ENCODE peak calls at places on chromosomes 2 and 18, in four cellular contexts. J is glutamatergic neuron, T is SK-N-SH, M is pancreas. S is an unnamed sample.

GRCh38 chr2:120346034-120346666 is at the start of gene INHBB:
- DNase-seq in J (no peak), M (peak), T (peak), S (no peak)

GRCh38 chr2:75569546-75569945 is 8.8 kb upstream of the EVA1A start:
- DNase-seq in J (no peak), M (no peak), T (no peak), S (no peak)

GRCh38 chr2:26562811-26563645 is 78.1 kb downstream of the CIB4 start:
- DNase-seq in J (peak), M (peak), T (no peak), S (no peak)

GRCh38 chr2:177164584-177165052 is 48.0 kb upstream of the HNRNPA3 start:
- DNase-seq in T (peak), J (peak), M (peak), S (peak)

GRCh38 chr18:44803019-44803650 is 122.4 kb downstream of the SETBP1 start:
- DNase-seq in J (no peak), T (no peak), M (peak), S (no peak)

GRCh38 chr2:214710729-214711128 is 98.8 kb downstream of the BARD1 start:
- DNase-seq in M (no peak), J (no peak), T (no peak), S (no peak)

GRCh38 chr2:29583104-29583503 is 338.3 kb downstream of the ALK start:
- DNase-seq in M (no peak), T (no peak), J (no peak), S (no peak)

GRCh38 chr18:46281185-46282176 is 177.3 kb downstream of the HAUS1 start:
- DNase-seq in J (peak), T (peak), M (peak), S (peak)

GRCh38 chr2:102315850-102316370 is 4.5 kb downstream of the IL1RL1 start:
- DNase-seq in J (no peak), T (no peak), M (no peak), S (no peak)

GRCh38 chr2:108215794-108216211 is 24.0 kb upstream of the SULT1C3 start:
- DNase-seq in J (no peak), M (no peak), T (no peak), S (no peak)

GRCh38 chr2:234454433-234454832 is 42.4 kb downstream of the ARL4C start:
- DNase-seq in M (no peak), T (no peak), J (no peak), S (no peak)

GRCh38 chr18:11323359-11323819 is 174.0 kb upstream of the PIEZO2 start:
- DNase-seq in M (no peak), T (no peak), J (no peak), S (no peak)

GRCh38 chr2:240931319-240931949 is 25.3 kb downstream of the CROCC2 start:
- DNase-seq in T (peak), M (peak), J (no peak), S (no peak)

GRCh38 chr2:191923652-191923997 is 76.7 kb upstream of the CAVIN2 start:
- DNase-seq in M (no peak), T (no peak), J (no peak), S (no peak)

GRCh38 chr2:178066890-178067669 is 5.5 kb downstream of the PDE11A start:
- DNase-seq in M (no peak), T (no peak), J (no peak), S (no peak)

GRCh38 chr2:191869178-191869577 is 22.3 kb upstream of the CAVIN2 start:
- DNase-seq in T (no peak), J (peak), M (no peak), S (peak)

GRCh38 chr2:392181-392920 is 104.5 kb upstream of the ALKAL2 start:
- DNase-seq in M (no peak), J (no peak), T (no peak), S (no peak)

GRCh38 chr18:61643884-61644647 is 248.7 kb downstream of the RNF152 start:
- DNase-seq in J (no peak), M (no peak), T (no peak), S (no peak)

GRCh38 chr2:192190474-192190873 is 4.3 kb downstream of the TMEFF2 start:
- DNase-seq in M (no peak), T (peak), J (no peak), S (no peak)

GRCh38 chr2:184683923-184684322 is 85.6 kb downstream of the ZNF804A start:
- DNase-seq in M (no peak), T (peak), J (no peak), S (no peak)

GRCh38 chr18:77137851-77138250 is 5.3 kb upstream of the MBP start:
- DNase-seq in M (no peak), T (no peak), J (no peak), S (no peak)

GRCh38 chr2:23635666-23636340 is 250.8 kb downstream of the KLHL29 start:
- DNase-seq in M (no peak), J (no peak), T (no peak), S (no peak)

GRCh38 chr18:65073060-65073550 is 677.7 kb upstream of the CDH7 start:
- DNase-seq in J (no peak), M (no peak), T (no peak), S (no peak)

GRCh38 chr2:102145107-102145506 is 2.6 kb downstream of the IL1R1 start:
- DNase-seq in T (no peak), M (no peak), J (no peak), S (no peak)

GRCh38 chr18:54776282-54776977 is 51.8 kb upstream of the RAB27B start:
- DNase-seq in T (no peak), M (no peak), J (no peak), S (no peak)

GRCh38 chr2:177225965-177226360 is 13.4 kb downstream of the HNRNPA3 start:
- DNase-seq in M (no peak), T (no peak), J (no peak), S (no peak)

GRCh38 chr2:223897669-223898314 is 47.3 kb downstream of the WDFY1 start:
- DNase-seq in J (no peak), M (no peak), T (no peak), S (no peak)

GRCh38 chr2:64654063-64654811 is 524 bp upstream of the SERTAD2 start:
- DNase-seq in J (no peak), M (peak), T (no peak), S (peak)

GRCh38 chr2:64654993-64655666 is 1.4 kb upstream of the SERTAD2 start:
- DNase-seq in T (no peak), J (no peak), M (no peak), S (no peak)

GRCh38 chr2:64652231-64653173 is 1.2 kb downstream of the SERTAD2 start:
- DNase-seq in T (no peak), J (no peak), M (peak), S (no peak)

GRCh38 chr2:64651590-64651989 is 2.1 kb downstream of the SERTAD2 start:
- DNase-seq in T (no peak), J (no peak), M (no peak), S (no peak)

GRCh38 chr2:64653174-64654062 is at the start of gene SERTAD2:
- DNase-seq in M (peak), T (peak), J (peak), S (peak)
- TF ChIP-seq CTCF in M (no peak), T (peak), J (no peak), S (no peak)

GRCh38 chr2:96931966-96932365 is 54.4 kb downstream of the FAM178B start:
- DNase-seq in T (no peak), J (no peak), M (no peak), S (no peak)

GRCh38 chr2:96937586-96937985 is 48.8 kb downstream of the FAM178B start:
- DNase-seq in M (no peak), T (no peak), J (no peak), S (no peak)

GRCh38 chr2:96934096-96934495 is 52.3 kb downstream of the FAM178B start:
- DNase-seq in M (no peak), T (no peak), J (no peak), S (no peak)

GRCh38 chr2:96933528-96933927 is 52.9 kb downstream of the FAM178B start:
- DNase-seq in J (no peak), M (no peak), T (peak), S (no peak)

GRCh38 chr2:96934831-96935545 is 51.4 kb downstream of the FAM178B start:
- DNase-seq in T (no peak), J (no peak), M (no peak), S (no peak)
- TF ChIP-seq CTCF in T (no peak), J (no peak), M (no peak), S (no peak)

GRCh38 chr2:203126971-203127370 is 111.8 kb upstream of the CYP20A1 start:
- DNase-seq in J (no peak), T (no peak), M (no peak), S (no peak)

DNA sequence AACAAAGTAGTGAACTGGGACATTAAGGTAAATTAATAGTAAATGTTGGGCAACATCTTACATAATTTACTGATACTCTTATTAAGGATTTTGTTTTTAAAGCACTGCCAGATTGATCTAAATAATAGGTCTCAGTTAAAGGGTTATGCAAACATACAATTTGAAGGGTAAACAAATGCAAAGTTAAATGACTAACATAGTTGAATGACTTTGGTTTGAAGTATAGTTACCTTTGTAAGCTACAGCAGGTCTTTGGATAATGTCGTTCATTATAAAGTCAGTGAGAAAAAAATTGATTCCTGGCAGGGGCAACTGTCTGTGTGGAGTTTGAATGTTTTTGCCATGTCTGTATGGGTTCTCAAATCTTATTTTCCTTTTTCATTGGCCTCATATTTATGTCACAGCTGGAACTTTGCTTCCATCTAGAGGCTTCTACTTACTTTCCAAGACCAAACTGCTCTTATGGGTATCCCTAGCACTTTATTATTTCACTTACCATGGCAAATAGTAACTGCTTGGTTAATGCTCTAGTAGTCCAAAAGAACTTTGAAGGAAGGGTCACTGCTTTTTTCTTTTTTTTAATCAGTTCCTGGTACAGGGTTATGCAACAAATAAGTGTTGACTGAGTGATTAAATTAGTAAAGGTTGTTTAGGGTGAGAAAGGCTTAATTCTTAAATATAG is 107.8 kb downstream of the NBEAL1 start:
- DNase-seq in M (no peak), T (peak), J (no peak), S (no peak)
- TF ChIP-seq CTCF in M (peak), T (peak), J (no peak), S (no peak)

GRCh38 chr2:196468394-196468793 is 171.1 kb upstream of the CCDC150 start:
- DNase-seq in M (no peak), T (no peak), J (no peak), S (no peak)
- TF ChIP-seq CTCF in M (no peak), T (peak), J (no peak), S (peak)

GRCh38 chr2:219404291-219404910 is 13.8 kb upstream of the DES start:
- DNase-seq in T (no peak), J (no peak), M (no peak), S (no peak)

GRCh38 chr2:219406861-219407230 is 11.3 kb upstream of the DES start:
- DNase-seq in J (no peak), M (no peak), T (no peak), S (no peak)

GRCh38 chr2:219405958-219406860 is 12.0 kb upstream of the DES start:
- DNase-seq in J (no peak), M (no peak), T (no peak), S (no peak)

GRCh38 chr2:219404954-219405353 is 13.2 kb upstream of the DES start:
- DNase-seq in J (no peak), T (no peak), M (no peak), S (no peak)

GRCh38 chr2:219405451-219405850 is 12.7 kb upstream of the DES start:
- DNase-seq in M (no peak), J (peak), T (no peak), S (no peak)
- TF ChIP-seq CTCF in M (no peak), J (peak), T (no peak), S (no peak)

GRCh38 chr2:110116033-110116710 is 550 bp upstream of the MALL start:
- DNase-seq in T (peak), J (peak), M (no peak), S (peak)
- TF ChIP-seq CTCF in T (peak), J (peak), M (peak), S (no peak)

GRCh38 chr2:28391564-28392296 is 928 bp upstream of the FOSL2 start:
- DNase-seq in T (peak), J (peak), M (peak), S (peak)
- TF ChIP-seq CTCF in T (no peak), J (no peak), M (no peak), S (no peak)